ENCODE peak calls at places on chromosomes 5 and 9, in six cellular contexts. One of them, this sample, is unnamed.

GRCh38 chr9:88184986-88185385 is 46.7 kb upstream of the SPATA31C2 start:
- DNase-seq in NCI-H1436 treated with DMSO at 0.1 percent for 48 hours: no peak
- DNase-seq in effector CD4-positive, alpha-beta T cell: no peak
- DNase-seq in stimulated activated CD8-positive, alpha-beta memory T cell treated with anti-CD3 and anti-CD28 coated beads, Interleukin-15, amount 100 ng/mL, for 1 hour: no peak
- DNase-seq in activated B cell treated with CpG ODN at 0.5 μM for 24 hours: no peak
- DNase-seq in amygdala: peak
- DNase-seq in this sample: no peak

GRCh38 chr5:150155258-150156032 is at the start of gene PDGFRB:
- DNase-seq in effector CD4-positive, alpha-beta T cell: no peak
- DNase-seq in activated B cell treated with CpG ODN at 0.5 μM for 24 hours: peak
- DNase-seq in amygdala: peak
- DNase-seq in NCI-H1436 treated with DMSO at 0.1 percent for 48 hours: no peak
- DNase-seq in stimulated activated CD8-positive, alpha-beta memory T cell treated with anti-CD3 and anti-CD28 coated beads, Interleukin-15, amount 100 ng/mL, for 1 hour: peak
- DNase-seq in this sample: no peak

GRCh38 chr5:170307575-170308465 is 10.2 kb upstream of the LCP2 start:
- DNase-seq in effector CD4-positive, alpha-beta T cell: no peak
- DNase-seq in activated B cell treated with CpG ODN at 0.5 μM for 24 hours: no peak
- DNase-seq in stimulated activated CD8-positive, alpha-beta memory T cell treated with anti-CD3 and anti-CD28 coated beads, Interleukin-15, amount 100 ng/mL, for 1 hour: no peak
- DNase-seq in amygdala: no peak
- DNase-seq in NCI-H1436 treated with DMSO at 0.1 percent for 48 hours: no peak
- DNase-seq in this sample: no peak

GRCh38 chr9:36325081-36325828 is 67.0 kb upstream of the GNE start:
- DNase-seq in stimulated activated CD8-positive, alpha-beta memory T cell treated with anti-CD3 and anti-CD28 coated beads, Interleukin-15, amount 100 ng/mL, for 1 hour: no peak
- DNase-seq in activated B cell treated with CpG ODN at 0.5 μM for 24 hours: no peak
- DNase-seq in amygdala: no peak
- DNase-seq in effector CD4-positive, alpha-beta T cell: no peak
- DNase-seq in NCI-H1436 treated with DMSO at 0.1 percent for 48 hours: no peak
- DNase-seq in this sample: no peak

GRCh38 chr5:31921852-31922305 is 252.2 kb downstream of the GOLPH3 start:
- DNase-seq in NCI-H1436 treated with DMSO at 0.1 percent for 48 hours: no peak
- DNase-seq in activated B cell treated with CpG ODN at 0.5 μM for 24 hours: no peak
- DNase-seq in amygdala: no peak
- DNase-seq in stimulated activated CD8-positive, alpha-beta memory T cell treated with anti-CD3 and anti-CD28 coated beads, Interleukin-15, amount 100 ng/mL, for 1 hour: no peak
- DNase-seq in effector CD4-positive, alpha-beta T cell: no peak
- DNase-seq in this sample: no peak

GRCh38 chr9:137049544-137050449 is 3.8 kb upstream of the NPDC1 start:
- DNase-seq in amygdala: no peak
- DNase-seq in NCI-H1436 treated with DMSO at 0.1 percent for 48 hours: no peak
- DNase-seq in stimulated activated CD8-positive, alpha-beta memory T cell treated with anti-CD3 and anti-CD28 coated beads, Interleukin-15, amount 100 ng/mL, for 1 hour: no peak
- DNase-seq in effector CD4-positive, alpha-beta T cell: peak
- DNase-seq in activated B cell treated with CpG ODN at 0.5 μM for 24 hours: no peak
- DNase-seq in this sample: peak

GRCh38 chr5:54257366-54258118 is 52.8 kb downstream of the ARL15 start:
- DNase-seq in effector CD4-positive, alpha-beta T cell: no peak
- DNase-seq in NCI-H1436 treated with DMSO at 0.1 percent for 48 hours: no peak
- DNase-seq in amygdala: no peak
- DNase-seq in stimulated activated CD8-positive, alpha-beta memory T cell treated with anti-CD3 and anti-CD28 coated beads, Interleukin-15, amount 100 ng/mL, for 1 hour: no peak
- DNase-seq in activated B cell treated with CpG ODN at 0.5 μM for 24 hours: no peak
- DNase-seq in this sample: no peak

GRCh38 chr5:19064094-19064493 is 923.9 kb downstream of the CDH18 start:
- DNase-seq in stimulated activated CD8-positive, alpha-beta memory T cell treated with anti-CD3 and anti-CD28 coated beads, Interleukin-15, amount 100 ng/mL, for 1 hour: no peak
- DNase-seq in amygdala: no peak
- DNase-seq in activated B cell treated with CpG ODN at 0.5 μM for 24 hours: no peak
- DNase-seq in NCI-H1436 treated with DMSO at 0.1 percent for 48 hours: no peak
- DNase-seq in effector CD4-positive, alpha-beta T cell: no peak
- DNase-seq in this sample: no peak

GRCh38 chr5:139677404-139678282 is 29.5 kb downstream of the CXXC5 start:
- DNase-seq in effector CD4-positive, alpha-beta T cell: no peak
- DNase-seq in stimulated activated CD8-positive, alpha-beta memory T cell treated with anti-CD3 and anti-CD28 coated beads, Interleukin-15, amount 100 ng/mL, for 1 hour: no peak
- DNase-seq in NCI-H1436 treated with DMSO at 0.1 percent for 48 hours: no peak
- DNase-seq in activated B cell treated with CpG ODN at 0.5 μM for 24 hours: no peak
- DNase-seq in amygdala: no peak
- DNase-seq in this sample: no peak

GRCh38 chr5:150058480-150059126 is 27.8 kb downstream of the CSF1R start:
- DNase-seq in NCI-H1436 treated with DMSO at 0.1 percent for 48 hours: no peak
- DNase-seq in effector CD4-positive, alpha-beta T cell: no peak
- DNase-seq in stimulated activated CD8-positive, alpha-beta memory T cell treated with anti-CD3 and anti-CD28 coated beads, Interleukin-15, amount 100 ng/mL, for 1 hour: no peak
- DNase-seq in amygdala: peak
- DNase-seq in activated B cell treated with CpG ODN at 0.5 μM for 24 hours: no peak
- DNase-seq in this sample: no peak

GRCh38 chr5:72300590-72301339 is 19.3 kb downstream of the MRPS27 start:
- DNase-seq in NCI-H1436 treated with DMSO at 0.1 percent for 48 hours: no peak
- DNase-seq in stimulated activated CD8-positive, alpha-beta memory T cell treated with anti-CD3 and anti-CD28 coated beads, Interleukin-15, amount 100 ng/mL, for 1 hour: no peak
- DNase-seq in activated B cell treated with CpG ODN at 0.5 μM for 24 hours: no peak
- DNase-seq in amygdala: no peak
- DNase-seq in effector CD4-positive, alpha-beta T cell: no peak
- DNase-seq in this sample: no peak

GRCh38 chr5:149581931-149582768 is 852 bp downstream of the ARHGEF37 start:
- DNase-seq in amygdala: peak
- DNase-seq in effector CD4-positive, alpha-beta T cell: no peak
- DNase-seq in activated B cell treated with CpG ODN at 0.5 μM for 24 hours: no peak
- DNase-seq in stimulated activated CD8-positive, alpha-beta memory T cell treated with anti-CD3 and anti-CD28 coated beads, Interleukin-15, amount 100 ng/mL, for 1 hour: no peak
- DNase-seq in NCI-H1436 treated with DMSO at 0.1 percent for 48 hours: no peak
- DNase-seq in this sample: no peak

GRCh38 chr9:98887918-98888510 is 55.7 kb upstream of the COL15A1 start:
- DNase-seq in stimulated activated CD8-positive, alpha-beta memory T cell treated with anti-CD3 and anti-CD28 coated beads, Interleukin-15, amount 100 ng/mL, for 1 hour: no peak
- DNase-seq in effector CD4-positive, alpha-beta T cell: no peak
- DNase-seq in activated B cell treated with CpG ODN at 0.5 μM for 24 hours: no peak
- DNase-seq in NCI-H1436 treated with DMSO at 0.1 percent for 48 hours: no peak
- DNase-seq in amygdala: no peak
- DNase-seq in this sample: no peak

GRCh38 chr5:157681048-157681447 is 9.7 kb downstream of the C5orf52 start:
- DNase-seq in activated B cell treated with CpG ODN at 0.5 μM for 24 hours: no peak
- DNase-seq in effector CD4-positive, alpha-beta T cell: no peak
- DNase-seq in stimulated activated CD8-positive, alpha-beta memory T cell treated with anti-CD3 and anti-CD28 coated beads, Interleukin-15, amount 100 ng/mL, for 1 hour: no peak
- DNase-seq in NCI-H1436 treated with DMSO at 0.1 percent for 48 hours: no peak
- DNase-seq in amygdala: no peak
- DNase-seq in this sample: no peak

GRCh38 chr9:136700309-136700708 is 12.1 kb upstream of the DIPK1B start:
- DNase-seq in activated B cell treated with CpG ODN at 0.5 μM for 24 hours: no peak
- DNase-seq in amygdala: no peak
- DNase-seq in NCI-H1436 treated with DMSO at 0.1 percent for 48 hours: no peak
- DNase-seq in effector CD4-positive, alpha-beta T cell: no peak
- DNase-seq in stimulated activated CD8-positive, alpha-beta memory T cell treated with anti-CD3 and anti-CD28 coated beads, Interleukin-15, amount 100 ng/mL, for 1 hour: no peak
- DNase-seq in this sample: no peak

GRCh38 chr5:10975915-10976314 is 214.9 kb upstream of the DAP start:
- DNase-seq in NCI-H1436 treated with DMSO at 0.1 percent for 48 hours: no peak
- DNase-seq in stimulated activated CD8-positive, alpha-beta memory T cell treated with anti-CD3 and anti-CD28 coated beads, Interleukin-15, amount 100 ng/mL, for 1 hour: no peak
- DNase-seq in activated B cell treated with CpG ODN at 0.5 μM for 24 hours: no peak
- DNase-seq in effector CD4-positive, alpha-beta T cell: no peak
- DNase-seq in amygdala: no peak
- DNase-seq in this sample: no peak

GRCh38 chr5:160269017-160269416 is 39.7 kb downstream of the FABP6 start:
- DNase-seq in stimulated activated CD8-positive, alpha-beta memory T cell treated with anti-CD3 and anti-CD28 coated beads, Interleukin-15, amount 100 ng/mL, for 1 hour: no peak
- DNase-seq in NCI-H1436 treated with DMSO at 0.1 percent for 48 hours: peak
- DNase-seq in amygdala: peak
- DNase-seq in activated B cell treated with CpG ODN at 0.5 μM for 24 hours: no peak
- DNase-seq in effector CD4-positive, alpha-beta T cell: no peak
- DNase-seq in this sample: no peak

GRCh38 chr5:329758-330149 is 8.2 kb downstream of the AHRR start:
- DNase-seq in amygdala: no peak
- DNase-seq in stimulated activated CD8-positive, alpha-beta memory T cell treated with anti-CD3 and anti-CD28 coated beads, Interleukin-15, amount 100 ng/mL, for 1 hour: no peak
- DNase-seq in activated B cell treated with CpG ODN at 0.5 μM for 24 hours: no peak
- DNase-seq in effector CD4-positive, alpha-beta T cell: no peak
- DNase-seq in NCI-H1436 treated with DMSO at 0.1 percent for 48 hours: no peak
- DNase-seq in this sample: no peak

GRCh38 chr5:87831499-87831898 is 418.8 kb upstream of the CCNH start:
- DNase-seq in effector CD4-positive, alpha-beta T cell: no peak
- DNase-seq in activated B cell treated with CpG ODN at 0.5 μM for 24 hours: no peak
- DNase-seq in amygdala: no peak
- DNase-seq in NCI-H1436 treated with DMSO at 0.1 percent for 48 hours: no peak
- DNase-seq in stimulated activated CD8-positive, alpha-beta memory T cell treated with anti-CD3 and anti-CD28 coated beads, Interleukin-15, amount 100 ng/mL, for 1 hour: no peak
- DNase-seq in this sample: no peak

This sample was measured in T-helper 9 cell.